ENCODE peak calls at places on chromosomes 11 and 22, in five cellular contexts. M is adrenal gland, A is ovary, B is H1, V is body of pancreas. C is an unnamed sample.

GRCh38 chr11:65613091-65613928 is 711 bp downstream of the MAP3K11 start:
- DNase-seq in V (peak; percentile 58), B (no peak), A (peak; percentile 76), M (peak; percentile 66), C (peak; percentile 28)

GRCh38 chr22:32708835-32709234 is 92.7 kb upstream of the TIMP3 start:
- DNase-seq in B (no peak), V (no peak), A (no peak), M (no peak), C (peak; percentile 55)

GRCh38 chr11:115717215-115717584 is 213.0 kb upstream of the CADM1 start:
- DNase-seq in M (no peak), B (no peak), V (no peak), A (no peak), C (peak; percentile 6)

GRCh38 chr11:125367710-125368109 is 128.4 kb downstream of the FEZ1 start:
- DNase-seq in B (no peak), M (no peak), A (no peak), V (no peak), C (no peak)

GRCh38 chr11:133747409-133747808 is 97.9 kb downstream of the SPATA19 start:
- DNase-seq in M (no peak), B (no peak), A (no peak), V (no peak), C (no peak)

GRCh38 chr11:17352925-17353227 is 1.3 kb downstream of the NCR3LG1 start:
- DNase-seq in M (peak; percentile 29), A (peak; percentile 64), V (peak; percentile 52), B (peak; percentile 59), C (peak; percentile 30)

GRCh38 chr22:36395922-36396321 is 8.2 kb upstream of the MYH9 start:
- DNase-seq in V (no peak), A (no peak), M (no peak), B (no peak), C (no peak)

GRCh38 chr11:7657306-7658025 is 15.8 kb downstream of the CYB5R2 start:
- DNase-seq in A (peak; percentile 47), V (peak; percentile 60), M (peak; percentile 69), B (peak; percentile 65), C (peak; percentile 77)

GRCh38 chr11:43959321-43959995 is 17.0 kb downstream of the C11orf96 start:
- DNase-seq in M (no peak), A (no peak), V (no peak), B (no peak), C (peak; percentile 21)

GRCh38 chr22:38176170-38176741 is 5.4 kb downstream of the PLA2G6 start:
- DNase-seq in V (peak; percentile 51), B (no peak), M (peak; percentile 68), A (peak; percentile 62), C (no peak)

GRCh38 chr11:30818721-30819120 is 232.6 kb upstream of the MPPED2 start:
- DNase-seq in A (no peak), V (no peak), B (no peak), M (no peak), C (no peak)

GRCh38 chr11:72897506-72897905 is 83.3 kb downstream of the ATG16L2 start:
- DNase-seq in B (no peak), V (no peak), M (no peak), A (no peak), C (no peak)

GRCh38 chr11:60303661-60304060 is 23.2 kb downstream of the MS4A4A start:
- DNase-seq in V (no peak), B (no peak), A (no peak), M (no peak), C (no peak)

GRCh38 chr22:35518781-35519180 is 21.9 kb upstream of the RASD2 start:
- DNase-seq in B (no peak), M (no peak), V (no peak), A (no peak), C (no peak)

GRCh38 chr22:47100019-47100418 is 337.6 kb downstream of the TBC1D22A start:
- DNase-seq in A (no peak), V (no peak), B (no peak), M (no peak), C (no peak)

GRCh38 chr11:2778630-2779498 is 79.1 kb upstream of the KCNQ1OT1 start:
- DNase-seq in M (peak; percentile 93), B (peak; percentile 42), V (peak; percentile 92), A (peak; percentile 87), C (peak; percentile 84)

GRCh38 chr11:119057000-119057769 is at the start of gene HYOU1:
- DNase-seq in V (peak; percentile 100), B (peak; percentile 97), A (peak; percentile 98), M (peak; percentile 99), C (peak; percentile 98)

GRCh38 chr22:30385913-30386312 is 1.3 kb downstream of the RNF215 start:
- DNase-seq in A (no peak), M (no peak), V (no peak), B (no peak), C (no peak)

GRCh38 chr11:126375726-126376125 is 20.2 kb downstream of the ST3GAL4 start:
- DNase-seq in V (no peak), M (no peak), A (peak; percentile 11), B (no peak), C (no peak)

GRCh38 chr22:50083462-50084081 is 1.7 kb downstream of the MLC1 start:
- DNase-seq in B (no peak), A (no peak), M (no peak), V (no peak), C (no peak)

GRCh38 chr22:46490538-46490937 is 46.9 kb downstream of the CELSR1 start:
- DNase-seq in A (no peak), B (no peak), M (no peak), V (no peak), C (no peak)

GRCh38 chr11:128892866-128893565 is 1.9 kb downstream of the KCNJ5 start:
- DNase-seq in B (no peak), M (no peak), V (peak; percentile 62), A (no peak), C (no peak)

GRCh38 chr11:83845797-83846196 is 559.6 kb upstream of the CCDC90B start:
- DNase-seq in B (no peak), V (no peak), A (no peak), M (no peak), C (no peak)

GRCh38 chr11:89405629-89406028 is 85.5 kb downstream of the NOX4 start:
- DNase-seq in V (no peak), M (no peak), B (no peak), A (no peak), C (peak; percentile 30)

GRCh38 chr11:133947298-133947905 is 9.4 kb downstream of the IGSF9B start:
- DNase-seq in A (no peak), B (peak; percentile 87), V (peak; percentile 36), M (no peak), C (peak; percentile 91)

GRCh38 chr11:125062931-125063428 is at the start of gene SLC37A2:
- DNase-seq in M (peak; percentile 88), A (peak; percentile 65), B (no peak), V (peak; percentile 78), C (peak; percentile 68)

GRCh38 chr11:73270089-73270854 is 1.9 kb upstream of the P2RY6 start:
- DNase-seq in M (peak; percentile 20), V (no peak), B (no peak), A (no peak), C (no peak)

GRCh38 chr11:77175021-77175842 is 47.2 kb downstream of the MYO7A start:
- DNase-seq in M (peak; percentile 45), V (no peak), A (no peak), B (no peak), C (no peak)

GRCh38 chr11:32079511-32079910 is 11.4 kb upstream of the RCN1 start:
- DNase-seq in B (no peak), A (no peak), V (no peak), M (no peak), C (no peak)

GRCh38 chr11:62627718-62628117 is 5.9 kb upstream of the B3GAT3 start:
- DNase-seq in M (no peak), V (no peak), B (no peak), A (no peak), C (no peak)

GRCh38 chr22:45969414-45969799 is 7.6 kb downstream of the WNT7B start:
- DNase-seq in A (no peak), B (peak; percentile 68), V (no peak), M (no peak), C (peak; percentile 17)

GRCh38 chr22:10741210-10741609 is 4786.8 kb upstream of the OR11H1 start:
- DNase-seq in A (no peak), M (no peak), B (no peak), V (no peak), C (no peak)

GRCh38 chr11:129643031-129643721 is 172.5 kb upstream of the TMEM45B start:
- DNase-seq in A (no peak), M (no peak), B (no peak), V (no peak), C (no peak)

GRCh38 chr11:88555829-88556202 is 218.3 kb upstream of the CTSC start:
- DNase-seq in M (no peak), A (no peak), V (no peak), B (no peak), C (peak; percentile 70)

DNA sequence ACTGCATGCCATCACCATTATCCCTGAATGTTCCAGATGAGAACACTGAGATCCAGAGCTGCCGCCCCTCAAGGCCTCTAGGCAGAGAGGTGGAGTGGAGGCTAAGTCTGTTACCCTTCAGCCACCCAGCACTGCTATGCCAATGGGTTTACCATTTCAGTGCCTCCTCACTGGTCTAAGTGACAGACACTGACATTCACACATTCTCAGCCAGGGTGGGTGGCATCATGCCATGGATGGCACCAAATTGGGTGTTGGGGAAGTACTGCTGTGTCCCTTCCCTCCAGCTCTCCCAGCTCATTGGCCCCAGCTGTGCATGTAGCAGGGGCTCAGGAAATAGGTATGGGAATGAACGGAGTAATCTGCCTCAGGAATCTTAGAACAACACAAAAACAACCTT is 96.8 kb upstream of the PLET1 start:
- DNase-seq in B (no peak), A (no peak), M (no peak), V (no peak), C (no peak)
- H3K4me1 ChIP-seq in B (peaks cover 5% of the 10 kb centered on the region), A (peaks cover 5% of the 10 kb centered on the region), M (peaks cover 11% of the 10 kb centered on the region), V (no peaks in the 10 kb centered on the region), C (no peaks in the 10 kb centered on the region)

GRCh38 chr22:23786261-23786710 is 480 bp upstream of the SMARCB1 start:
- DNase-seq in V (no peak), A (no peak), M (no peak), B (peak; percentile 57), C (no peak)
- H3K4me1 ChIP-seq in V (peaks cover 49% of the 10 kb centered on the region), A (peaks cover 28% of the 10 kb centered on the region), M (peaks cover 46% of the 10 kb centered on the region), B (peaks cover 12% of the 10 kb centered on the region), C (peaks cover 27% of the 10 kb centered on the region)

DNA sequence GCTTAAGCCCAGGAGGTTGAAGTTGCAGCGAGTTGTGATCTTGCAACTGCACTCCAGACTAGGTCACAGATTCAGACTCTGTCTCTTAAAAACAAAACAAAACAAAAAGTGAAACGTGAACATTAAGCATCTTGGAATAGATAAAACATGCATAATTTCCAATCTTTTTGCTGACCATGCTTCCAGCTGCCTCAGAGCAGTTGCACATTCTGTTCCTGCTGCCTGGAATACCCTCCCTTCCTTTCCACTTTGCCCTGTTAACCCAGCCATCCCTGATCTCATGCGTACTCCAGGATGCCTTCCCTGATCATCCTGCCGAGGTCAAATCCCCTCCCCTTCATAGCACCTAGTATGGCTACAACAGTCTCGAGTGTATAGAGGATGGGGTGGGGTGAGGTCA is 685 bp upstream of the CCDC88B start:
- DNase-seq in M (no peak), V (no peak), A (no peak), B (no peak), C (no peak)
- H3K4me1 ChIP-seq in M (peaks cover 6% of the 10 kb centered on the region), V (peaks cover 11% of the 10 kb centered on the region), A (peaks cover 2% of the 10 kb centered on the region), B (peaks cover 20% of the 10 kb centered on the region), C (no peaks in the 10 kb centered on the region)

DNA sequence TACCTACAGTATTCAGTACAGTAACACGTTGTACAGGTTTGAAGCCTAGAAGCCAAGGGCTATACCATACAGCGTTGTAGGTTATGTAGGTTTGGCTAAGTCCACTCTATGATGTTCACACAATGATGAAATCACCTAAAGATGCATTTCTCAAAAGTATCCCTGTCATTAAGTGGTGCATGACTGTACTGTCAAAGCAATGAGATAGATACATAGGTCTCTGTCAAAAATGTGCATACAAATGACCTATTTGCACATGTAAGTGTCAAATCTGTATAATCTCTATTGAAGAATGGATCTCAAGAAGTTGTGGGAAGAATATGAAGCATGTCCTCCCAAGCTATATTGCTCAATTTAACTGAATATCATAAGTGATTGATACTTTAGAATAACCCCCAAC is 11.9 kb upstream of the DDI1 start:
- DNase-seq in A (no peak), B (no peak), M (no peak), V (no peak), C (no peak)
- H3K4me1 ChIP-seq in A (no peaks in the 10 kb centered on the region), B (no peaks in the 10 kb centered on the region), M (peaks cover 9% of the 10 kb centered on the region), V (peaks cover 4% of the 10 kb centered on the region), C (no peaks in the 10 kb centered on the region)